ENCODE peak calls at places on chromosomes 12 and 14, in six cellular contexts. Y, Z, F, S, D and R are unnamed samples.

GRCh38 chr14:76267322-76268012 is 108.5 kb upstream of the ESRRB start:
- DNase-seq in Y (peak), Z (no peak), F (no peak), S (peak), D (peak), R (peak)

GRCh38 chr12:45613306-45613705 is 116.2 kb upstream of the ARID2 start:
- DNase-seq in Y (no peak), Z (peak), F (no peak), S (no peak), D (no peak), R (no peak)

GRCh38 chr12:112907415-112908157 is 824 bp downstream of the OAS1 start:
- DNase-seq in Y (no peak), Z (no peak), F (no peak), S (no peak), D (peak), R (peak)

GRCh38 chr12:666766-667308 is 3.6 kb upstream of the NINJ2 start:
- DNase-seq in Y (no peak), Z (no peak), F (no peak), S (no peak), D (no peak), R (no peak)

GRCh38 chr12:52082026-52082667 is 2.6 kb downstream of the SMIM41 start:
- DNase-seq in Y (peak), Z (no peak), F (no peak), S (no peak), D (no peak), R (no peak)

GRCh38 chr12:49976547-49976946 is 3.8 kb downstream of the AQP6 start:
- DNase-seq in Y (no peak), Z (no peak), F (no peak), S (no peak), D (no peak), R (no peak)

GRCh38 chr14:36973806-36974442 is 198.5 kb downstream of the SLC25A21 start:
- DNase-seq in Y (no peak), Z (peak), F (no peak), S (no peak), D (no peak), R (no peak)

GRCh38 chr12:39365364-39366001 is 77.4 kb downstream of the KIF21A start:
- DNase-seq in Y (no peak), Z (no peak), F (no peak), S (no peak), D (no peak), R (no peak)

GRCh38 chr14:61315288-61315687 is 6.1 kb upstream of the PRKCH start:
- DNase-seq in Y (no peak), Z (no peak), F (no peak), S (no peak), D (no peak), R (no peak)

GRCh38 chr14:102408729-102409128 is 46.0 kb downstream of the TECPR2 start:
- DNase-seq in Y (no peak), Z (peak), F (no peak), S (no peak), D (no peak), R (no peak)

GRCh38 chr12:27969011-27969900 is 3.3 kb downstream of the PTHLH start:
- DNase-seq in Y (peak), Z (no peak), F (no peak), S (peak), D (no peak), R (no peak)

GRCh38 chr14:100159865-100160533 is 554 bp upstream of the DEGS2 start:
- DNase-seq in Y (no peak), Z (no peak), F (no peak), S (peak), D (no peak), R (no peak)

GRCh38 chr12:95763809-95764253 is 26.7 kb downstream of the NTN4 start:
- DNase-seq in Y (no peak), Z (peak), F (no peak), S (no peak), D (no peak), R (no peak)

GRCh38 chr12:1611775-1612174 is 17.3 kb upstream of the WNT5B start:
- DNase-seq in Y (no peak), Z (peak), F (no peak), S (no peak), D (no peak), R (no peak)

GRCh38 chr12:90695415-90695814 is 259.6 kb downstream of the CCER1 start:
- DNase-seq in Y (no peak), Z (no peak), F (no peak), S (no peak), D (no peak), R (no peak)

GRCh38 chr14:93957333-93957710 is 19.0 kb downstream of the ASB2 start:
- DNase-seq in Y (no peak), Z (no peak), F (no peak), S (no peak), D (no peak), R (no peak)

GRCh38 chr14:94177806-94178205 is 3.7 kb downstream of the PPP4R4 start:
- DNase-seq in Y (no peak), Z (no peak), F (no peak), S (no peak), D (no peak), R (no peak)

GRCh38 chr12:124654666-124655316 is 87.4 kb upstream of the NCOR2 start:
- DNase-seq in Y (peak), Z (peak), F (no peak), S (no peak), D (no peak), R (no peak)

GRCh38 chr12:5022465-5023061 is 21.1 kb upstream of the KCNA5 start:
- DNase-seq in Y (no peak), Z (peak), F (peak), S (peak), D (peak), R (peak)

GRCh38 chr12:6276936-6277615 is 33.4 kb upstream of the PLEKHG6 start:
- DNase-seq in Y (peak), Z (no peak), F (no peak), S (no peak), D (no peak), R (no peak)

GRCh38 chr14:90613997-90614396 is 202.2 kb downstream of the TTC7B start:
- DNase-seq in Y (no peak), Z (no peak), F (no peak), S (no peak), D (no peak), R (no peak)

GRCh38 chr12:27619308-27619707 is 76.9 kb upstream of the REP15 start:
- DNase-seq in Y (no peak), Z (peak), F (no peak), S (no peak), D (no peak), R (no peak)

GRCh38 chr12:58757422-58757821 is 162.9 kb downstream of the LRIG3 start:
- DNase-seq in Y (no peak), Z (peak), F (no peak), S (no peak), D (no peak), R (no peak)

GRCh38 chr14:104228716-104229620 is 90.6 kb downstream of the KIF26A start:
- DNase-seq in Y (no peak), Z (no peak), F (no peak), S (no peak), D (no peak), R (no peak)

GRCh38 chr12:127770123-127770522 is 496.8 kb upstream of the TMEM132C start:
- DNase-seq in Y (no peak), Z (no peak), F (no peak), S (no peak), D (no peak), R (no peak)

GRCh38 chr12:50246873-50247612 is 36.3 kb downstream of the LIMA1 start:
- DNase-seq in Y (peak), Z (peak), F (peak), S (no peak), D (peak), R (no peak)

GRCh38 chr12:124191024-124191359 is 103.9 kb upstream of the RFLNA start:
- DNase-seq in Y (no peak), Z (peak), F (no peak), S (no peak), D (no peak), R (no peak)

GRCh38 chr12:24884911-24885310 is 64.0 kb downstream of the BCAT1 start:
- DNase-seq in Y (no peak), Z (no peak), F (no peak), S (no peak), D (no peak), R (no peak)

GRCh38 chr12:113359133-113359938 is 949 bp downstream of the PLBD2 start:
- DNase-seq in Y (peak), Z (no peak), F (no peak), S (no peak), D (peak), R (no peak)

GRCh38 chr12:57692500-57692899 is 1.4 kb upstream of the OS9 start:
- DNase-seq in Y (no peak), Z (no peak), F (no peak), S (no peak), D (no peak), R (no peak)

GRCh38 chr12:62933220-62933870 is 1.6 kb downstream of the PPM1H start:
- DNase-seq in Y (no peak), Z (no peak), F (no peak), S (peak), D (no peak), R (peak)

GRCh38 chr12:69405466-69405865 is 45.9 kb downstream of the YEATS4 start:
- DNase-seq in Y (no peak), Z (peak), F (no peak), S (no peak), D (no peak), R (no peak)

GRCh38 chr14:104598039-104598438 is 6.5 kb downstream of the TMEM179 start:
- DNase-seq in Y (no peak), Z (no peak), F (no peak), S (no peak), D (no peak), R (no peak)

GRCh38 chr12:51009038-51009437 is 17.1 kb downstream of the SLC11A2 start:
- DNase-seq in Y (peak), Z (peak), F (no peak), S (no peak), D (no peak), R (no peak)